ENCODE peak calls at places on chromosomes 2 and 18, in seven cellular contexts. One of them, this sample, is unnamed.

GRCh38 chr2:182015334-182016109 is 29.9 kb downstream of the PPP1R1C start:
- DNase-seq in adrenal gland: no peak
- DNase-seq in H1: no peak
- DNase-seq in colonic mucosa: no peak
- DNase-seq in bronchial epithelial cell: peak; percentile 75
- DNase-seq in DND-41: no peak
- DNase-seq in sigmoid colon: no peak
- DNase-seq in this sample: no peak

GRCh38 chr2:15761056-15761455 is 169.4 kb downstream of the DDX1 start:
- DNase-seq in sigmoid colon: no peak
- DNase-seq in adrenal gland: no peak
- DNase-seq in colonic mucosa: no peak
- DNase-seq in bronchial epithelial cell: no peak
- DNase-seq in DND-41: no peak
- DNase-seq in H1: peak; percentile 14
- DNase-seq in this sample: no peak

GRCh38 chr2:148702475-148702874 is 57.9 kb downstream of the EPC2 start:
- DNase-seq in bronchial epithelial cell: no peak
- DNase-seq in DND-41: no peak
- DNase-seq in colonic mucosa: no peak
- DNase-seq in adrenal gland: no peak
- DNase-seq in H1: no peak
- DNase-seq in sigmoid colon: no peak
- DNase-seq in this sample: no peak

GRCh38 chr18:74598350-74599001 is 806 bp downstream of the ZNF407 start:
- DNase-seq in adrenal gland: peak; percentile 53
- DNase-seq in sigmoid colon: peak; percentile 80
- DNase-seq in H1: peak; percentile 72
- DNase-seq in colonic mucosa: peak; percentile 57
- DNase-seq in bronchial epithelial cell: peak; percentile 18
- DNase-seq in DND-41: peak; percentile 78
- DNase-seq in this sample: no peak

GRCh38 chr2:8456149-8457091 is 225.4 kb upstream of the ID2 start:
- DNase-seq in adrenal gland: no peak
- DNase-seq in sigmoid colon: peak; percentile 54
- DNase-seq in DND-41: peak; percentile 86
- DNase-seq in colonic mucosa: no peak
- DNase-seq in bronchial epithelial cell: no peak
- DNase-seq in H1: no peak
- DNase-seq in this sample: no peak

GRCh38 chr2:84924173-84925106 is 19.0 kb downstream of the TMSB10 start:
- DNase-seq in adrenal gland: no peak
- DNase-seq in DND-41: peak; percentile 37
- DNase-seq in bronchial epithelial cell: peak; percentile 87
- DNase-seq in H1: no peak
- DNase-seq in sigmoid colon: peak; percentile 36
- DNase-seq in colonic mucosa: peak; percentile 67
- DNase-seq in this sample: no peak

GRCh38 chr2:170313636-170314348 is 135.8 kb downstream of the MYO3B start:
- DNase-seq in adrenal gland: no peak
- DNase-seq in H1: no peak
- DNase-seq in bronchial epithelial cell: peak; percentile 50
- DNase-seq in colonic mucosa: no peak
- DNase-seq in sigmoid colon: no peak
- DNase-seq in DND-41: no peak
- DNase-seq in this sample: no peak

GRCh38 chr2:96315005-96315399 is 9.7 kb upstream of the SNRNP200 start:
- DNase-seq in H1: no peak
- DNase-seq in DND-41: no peak
- DNase-seq in colonic mucosa: no peak
- DNase-seq in bronchial epithelial cell: no peak
- DNase-seq in sigmoid colon: no peak
- DNase-seq in adrenal gland: no peak
- DNase-seq in this sample: no peak

GRCh38 chr2:236887519-236887918 is 198.2 kb upstream of the COPS8 start:
- DNase-seq in colonic mucosa: no peak
- DNase-seq in DND-41: no peak
- DNase-seq in bronchial epithelial cell: no peak
- DNase-seq in adrenal gland: no peak
- DNase-seq in H1: peak; percentile 36
- DNase-seq in sigmoid colon: peak; percentile 70
- DNase-seq in this sample: no peak

GRCh38 chr2:56025469-56026193 is 102.0 kb upstream of the EFEMP1 start:
- DNase-seq in adrenal gland: no peak
- DNase-seq in sigmoid colon: no peak
- DNase-seq in colonic mucosa: no peak
- DNase-seq in H1: no peak
- DNase-seq in DND-41: no peak
- DNase-seq in bronchial epithelial cell: peak; percentile 15
- DNase-seq in this sample: no peak

GRCh38 chr2:53826587-53827397 is 33.0 kb downstream of the GPR75 start:
- DNase-seq in sigmoid colon: no peak
- DNase-seq in DND-41: no peak
- DNase-seq in bronchial epithelial cell: peak; percentile 72
- DNase-seq in H1: no peak
- DNase-seq in colonic mucosa: no peak
- DNase-seq in adrenal gland: no peak
- DNase-seq in this sample: no peak

GRCh38 chr18:48410095-48410920 is 1.1 kb upstream of the ZBTB7C start:
- DNase-seq in DND-41: no peak
- DNase-seq in sigmoid colon: peak; percentile 94
- DNase-seq in colonic mucosa: peak; percentile 95
- DNase-seq in bronchial epithelial cell: peak; percentile 77
- DNase-seq in adrenal gland: peak; percentile 96
- DNase-seq in H1: peak; percentile 94
- DNase-seq in this sample: no peak

GRCh38 chr18:39455300-39455699 is 1889.7 kb upstream of the CELF4 start:
- DNase-seq in DND-41: no peak
- DNase-seq in sigmoid colon: no peak
- DNase-seq in colonic mucosa: no peak
- DNase-seq in bronchial epithelial cell: peak; percentile 96
- DNase-seq in H1: no peak
- DNase-seq in adrenal gland: no peak
- DNase-seq in this sample: no peak

GRCh38 chr2:8146329-8147048 is 535.4 kb upstream of the ID2 start:
- DNase-seq in colonic mucosa: peak; percentile 76
- DNase-seq in DND-41: no peak
- DNase-seq in adrenal gland: no peak
- DNase-seq in sigmoid colon: no peak
- DNase-seq in H1: no peak
- DNase-seq in bronchial epithelial cell: no peak
- DNase-seq in this sample: no peak

GRCh38 chr18:36653141-36653869 is 175.5 kb downstream of the TPGS2 start:
- DNase-seq in DND-41: no peak
- DNase-seq in colonic mucosa: no peak
- DNase-seq in H1: no peak
- DNase-seq in bronchial epithelial cell: no peak
- DNase-seq in sigmoid colon: no peak
- DNase-seq in adrenal gland: no peak
- DNase-seq in this sample: no peak

GRCh38 chr2:128736689-128737545 is 418.2 kb upstream of the HS6ST1 start:
- DNase-seq in H1: peak; percentile 95
- DNase-seq in bronchial epithelial cell: peak; percentile 40
- DNase-seq in adrenal gland: peak; percentile 84
- DNase-seq in sigmoid colon: peak; percentile 86
- DNase-seq in DND-41: peak; percentile 88
- DNase-seq in colonic mucosa: peak; percentile 77
- DNase-seq in this sample: no peak

GRCh38 chr2:27664622-27665363 is 1.1 kb downstream of the SLC4A1AP start:
- DNase-seq in bronchial epithelial cell: no peak
- DNase-seq in adrenal gland: no peak
- DNase-seq in sigmoid colon: no peak
- DNase-seq in colonic mucosa: no peak
- DNase-seq in DND-41: no peak
- DNase-seq in H1: no peak
- DNase-seq in this sample: no peak

GRCh38 chr18:34729264-34729663 is 19.2 kb downstream of the DTNA start:
- DNase-seq in adrenal gland: peak; percentile 12
- DNase-seq in colonic mucosa: peak; percentile 27
- DNase-seq in bronchial epithelial cell: peak; percentile 58
- DNase-seq in sigmoid colon: no peak
- DNase-seq in H1: no peak
- DNase-seq in DND-41: no peak
- DNase-seq in this sample: no peak

GRCh38 chr2:118003396-118003824 is 10.5 kb downstream of the CCDC93 start:
- DNase-seq in sigmoid colon: peak; percentile 68
- DNase-seq in H1: peak; percentile 55
- DNase-seq in adrenal gland: peak; percentile 70
- DNase-seq in bronchial epithelial cell: peak; percentile 77
- DNase-seq in DND-41: peak; percentile 54
- DNase-seq in colonic mucosa: peak; percentile 72
- DNase-seq in this sample: peak; percentile 36

GRCh38 chr2:132632000-132632649 is 37.9 kb downstream of the LYPD1 start:
- DNase-seq in adrenal gland: no peak
- DNase-seq in colonic mucosa: peak; percentile 59
- DNase-seq in DND-41: no peak
- DNase-seq in bronchial epithelial cell: no peak
- DNase-seq in sigmoid colon: no peak
- DNase-seq in H1: no peak
- DNase-seq in this sample: no peak

GRCh38 chr18:59996370-59996966 is 96.7 kb downstream of the PMAIP1 start:
- DNase-seq in colonic mucosa: peak; percentile 35
- DNase-seq in DND-41: peak; percentile 64
- DNase-seq in sigmoid colon: no peak
- DNase-seq in H1: no peak
- DNase-seq in bronchial epithelial cell: peak; percentile 57
- DNase-seq in adrenal gland: no peak
- DNase-seq in this sample: no peak

GRCh38 chr2:241355983-241356870 is at the start of gene FARP2:
- DNase-seq in DND-41: peak; percentile 99
- DNase-seq in sigmoid colon: peak; percentile 100
- DNase-seq in adrenal gland: peak; percentile 100
- DNase-seq in H1: peak; percentile 96
- DNase-seq in bronchial epithelial cell: peak; percentile 92
- DNase-seq in colonic mucosa: peak; percentile 100
- DNase-seq in this sample: peak; percentile 89

GRCh38 chr2:231662811-231663457 is 45.4 kb upstream of the PTMA start:
- DNase-seq in sigmoid colon: no peak
- DNase-seq in bronchial epithelial cell: no peak
- DNase-seq in colonic mucosa: no peak
- DNase-seq in DND-41: no peak
- DNase-seq in adrenal gland: no peak
- DNase-seq in H1: no peak
- DNase-seq in this sample: no peak

GRCh38 chr2:127076290-127076689 is 30.7 kb downstream of the BIN1 start:
- DNase-seq in colonic mucosa: no peak
- DNase-seq in sigmoid colon: no peak
- DNase-seq in H1: no peak
- DNase-seq in DND-41: no peak
- DNase-seq in adrenal gland: no peak
- DNase-seq in bronchial epithelial cell: no peak
- DNase-seq in this sample: no peak

GRCh38 chr2:54836477-54836876 is 113.0 kb downstream of the EML6 start:
- DNase-seq in DND-41: no peak
- DNase-seq in colonic mucosa: no peak
- DNase-seq in bronchial epithelial cell: no peak
- DNase-seq in H1: no peak
- DNase-seq in sigmoid colon: no peak
- DNase-seq in adrenal gland: no peak
- DNase-seq in this sample: no peak

GRCh38 chr2:219737270-219737691 is 109.9 kb downstream of the SLC4A3 start:
- DNase-seq in adrenal gland: peak; percentile 17
- DNase-seq in sigmoid colon: no peak
- DNase-seq in bronchial epithelial cell: no peak
- DNase-seq in DND-41: no peak
- DNase-seq in H1: no peak
- DNase-seq in colonic mucosa: no peak
- DNase-seq in this sample: no peak
- TF ChIP-seq CTCF in adrenal gland: peak; percentile 11
- TF ChIP-seq CTCF in sigmoid colon: no peak
- TF ChIP-seq CTCF in bronchial epithelial cell: no peak
- TF ChIP-seq CTCF in DND-41: peak; percentile 33
- TF ChIP-seq CTCF in H1: peak; percentile 56
- TF ChIP-seq CTCF in colonic mucosa: no peak
- TF ChIP-seq CTCF in this sample: peak; percentile 60

GRCh38 chr18:51195086-51195601 is 2.3 kb downstream of the MEX3C start:
- DNase-seq in colonic mucosa: no peak
- DNase-seq in DND-41: no peak
- DNase-seq in bronchial epithelial cell: peak; percentile 36
- DNase-seq in H1: no peak
- DNase-seq in sigmoid colon: no peak
- DNase-seq in adrenal gland: no peak
- DNase-seq in this sample: no peak

GRCh38 chr18:51193621-51194287 is 3.7 kb downstream of the MEX3C start:
- DNase-seq in colonic mucosa: no peak
- DNase-seq in adrenal gland: no peak
- DNase-seq in DND-41: no peak
- DNase-seq in bronchial epithelial cell: no peak
- DNase-seq in sigmoid colon: no peak
- DNase-seq in H1: no peak
- DNase-seq in this sample: no peak

GRCh38 chr18:51195602-51196115 is 1.8 kb downstream of the MEX3C start:
- DNase-seq in bronchial epithelial cell: peak; percentile 62
- DNase-seq in H1: peak; percentile 48
- DNase-seq in sigmoid colon: no peak
- DNase-seq in adrenal gland: peak; percentile 45
- DNase-seq in colonic mucosa: peak; percentile 60
- DNase-seq in DND-41: peak; percentile 59
- DNase-seq in this sample: no peak

GRCh38 chr18:51196116-51196810 is 1.2 kb downstream of the MEX3C start:
- DNase-seq in H1: no peak
- DNase-seq in DND-41: peak; percentile 45
- DNase-seq in adrenal gland: peak; percentile 51
- DNase-seq in colonic mucosa: peak; percentile 53
- DNase-seq in bronchial epithelial cell: no peak
- DNase-seq in sigmoid colon: peak; percentile 73
- DNase-seq in this sample: no peak

DNA sequence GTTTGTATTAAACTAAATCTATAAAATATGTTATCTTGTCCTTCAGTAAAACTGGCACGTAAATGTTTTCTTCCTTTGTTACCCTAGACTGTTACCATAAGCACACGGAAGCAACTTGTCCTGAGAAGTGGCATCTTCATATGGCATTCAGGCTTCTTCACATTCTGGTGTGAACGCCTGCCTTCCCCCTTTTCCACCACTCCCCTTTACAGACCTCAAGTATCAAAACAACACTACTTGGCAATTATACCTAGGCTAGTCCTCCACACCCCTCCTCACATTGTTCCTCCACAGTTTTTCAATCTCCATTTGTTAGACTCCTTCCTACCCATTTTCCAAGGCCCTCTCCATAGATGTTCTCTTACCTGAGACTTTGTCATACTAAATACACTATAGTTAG is 2.9 kb downstream of the MEX3C start:
- DNase-seq in bronchial epithelial cell: no peak
- DNase-seq in colonic mucosa: no peak
- DNase-seq in adrenal gland: no peak
- DNase-seq in sigmoid colon: no peak
- DNase-seq in H1: no peak
- DNase-seq in DND-41: no peak
- DNase-seq in this sample: no peak
- H3K4me3 ChIP-seq in bronchial epithelial cell: peak overlapping the region; percentile 92
- H3K4me3 ChIP-seq in colonic mucosa: peak overlapping the region; percentile 87
- H3K4me3 ChIP-seq in adrenal gland: no peak overlapping the region
- H3K4me3 ChIP-seq in sigmoid colon: no peak overlapping the region
- H3K4me3 ChIP-seq in H1: peak overlapping the region; percentile 97
- H3K4me3 ChIP-seq in DND-41: peak overlapping the region; percentile 73
- H3K4me3 ChIP-seq in this sample: peak overlapping the region; percentile 86

GRCh38 chr2:150599889-150600288 is 112.4 kb upstream of the RND3 start:
- DNase-seq in adrenal gland: no peak
- DNase-seq in DND-41: no peak
- DNase-seq in bronchial epithelial cell: no peak
- DNase-seq in sigmoid colon: no peak
- DNase-seq in colonic mucosa: no peak
- DNase-seq in H1: no peak
- DNase-seq in this sample: no peak
- TF ChIP-seq CTCF in adrenal gland: peak; percentile 26
- TF ChIP-seq CTCF in DND-41: no peak
- TF ChIP-seq CTCF in bronchial epithelial cell: no peak
- TF ChIP-seq CTCF in sigmoid colon: no peak
- TF ChIP-seq CTCF in colonic mucosa: no peak
- TF ChIP-seq CTCF in H1: no peak
- TF ChIP-seq CTCF in this sample: no peak

GRCh38 chr18:63979409-63979908 is 9.6 kb downstream of the SERPINB8 start:
- DNase-seq in adrenal gland: peak; percentile 41
- DNase-seq in bronchial epithelial cell: peak; percentile 65
- DNase-seq in colonic mucosa: peak; percentile 62
- DNase-seq in sigmoid colon: peak; percentile 69
- DNase-seq in DND-41: peak; percentile 70
- DNase-seq in H1: peak; percentile 61
- DNase-seq in this sample: no peak
- H3K4me3 ChIP-seq in adrenal gland: no peak overlapping the region
- H3K4me3 ChIP-seq in bronchial epithelial cell: no peak overlapping the region
- H3K4me3 ChIP-seq in colonic mucosa: no peak overlapping the region
- H3K4me3 ChIP-seq in sigmoid colon: peak overlapping the region; percentile 29
- H3K4me3 ChIP-seq in DND-41: no peak overlapping the region
- H3K4me3 ChIP-seq in H1: no peak overlapping the region
- H3K4me3 ChIP-seq in this sample: peak overlapping the region; percentile 3